ENCODE peak calls at places on chromosomes 2 and 18, in five cellular contexts. C is NCI-H2081; E is T follicular helper cell; Q is ELR; X is activated CD4-positive, alpha-beta T cell treated with anti-CD3 and anti-CD28 coated beads for 36 hours. L is an unnamed sample.

GRCh38 chr18:51461956-51462355 is 264.5 kb upstream of the MEX3C start:
- DNase-seq in C (no peak), E (no peak), X (no peak), Q (no peak), L (no peak)

GRCh38 chr18:23718243-23718720 is 29.0 kb downstream of the LAMA3 start:
- DNase-seq in Q (peak; percentile 82), C (no peak), X (no peak), E (no peak), L (no peak)

GRCh38 chr18:44536619-44537018 is 144.1 kb upstream of the SETBP1 start:
- DNase-seq in Q (no peak), C (no peak), E (no peak), X (no peak), L (no peak)

GRCh38 chr2:46701152-46701551 is 214.5 kb downstream of the MCFD2 start:
- DNase-seq in E (no peak), C (no peak), X (no peak), Q (peak; percentile 74), L (no peak)

GRCh38 chr18:2906522-2907458 is 60.0 kb downstream of the EMILIN2 start:
- DNase-seq in C (peak; percentile 59), E (peak; percentile 26), X (peak; percentile 63), Q (peak; percentile 45), L (peak; percentile 50)

GRCh38 chr2:241020201-241020600 is 21.8 kb downstream of the SNED1 start:
- DNase-seq in X (no peak), C (no peak), E (no peak), Q (no peak), L (no peak)

GRCh38 chr2:173553589-173553988 is 198.9 kb downstream of the CDCA7 start:
- DNase-seq in C (no peak), Q (peak; percentile 63), E (no peak), X (no peak), L (no peak)

GRCh38 chr2:223760838-223761502 is 76.4 kb downstream of the AP1S3 start:
- DNase-seq in Q (peak; percentile 94), C (no peak), E (no peak), X (peak; percentile 76), L (peak; percentile 82)

GRCh38 chr2:146669735-146670134 is 1175.1 kb upstream of the ACVR2A start:
- DNase-seq in Q (no peak), E (no peak), X (no peak), C (no peak), L (no peak)

GRCh38 chr2:5164806-5165525 is 527.2 kb upstream of the SOX11 start:
- DNase-seq in Q (no peak), C (no peak), X (no peak), E (no peak), L (no peak)

GRCh38 chr2:221649045-221649444 is 76.9 kb upstream of the EPHA4 start:
- DNase-seq in C (peak; percentile 68), E (no peak), Q (no peak), X (no peak), L (no peak)

GRCh38 chr2:183063083-183063482 is 15.5 kb upstream of the DUSP19 start:
- DNase-seq in X (no peak), E (no peak), Q (peak; percentile 73), C (no peak), L (no peak)

GRCh38 chr2:118882693-118883336 is 35.4 kb upstream of the EN1 start:
- DNase-seq in E (peak; percentile 56), X (peak; percentile 82), Q (peak; percentile 54), C (peak; percentile 73), L (peak; percentile 67)

GRCh38 chr2:36811071-36811470 is 114.6 kb downstream of the VIT start:
- DNase-seq in X (no peak), E (no peak), C (no peak), Q (no peak), L (no peak)

GRCh38 chr2:160315337-160315736 is 115.3 kb upstream of the ITGB6 start:
- DNase-seq in E (no peak), X (no peak), C (no peak), Q (peak; percentile 43), L (no peak)

GRCh38 chr2:228867406-228867805 is 403.7 kb downstream of the PID1 start:
- DNase-seq in X (no peak), C (no peak), Q (no peak), E (no peak), L (no peak)

GRCh38 chr2:51881673-51882072 is 849.7 kb upstream of the NRXN1 start:
- DNase-seq in Q (no peak), E (no peak), C (no peak), X (no peak), L (no peak)

GRCh38 chr18:58953627-58954026 is 89.0 kb downstream of the ZNF532 start:
- DNase-seq in Q (no peak), E (no peak), C (peak; percentile 18), X (no peak), L (no peak)

GRCh38 chr2:1231664-1232063 is 181.6 kb upstream of the TPO start:
- DNase-seq in C (peak; percentile 100), Q (no peak), X (no peak), E (no peak), L (no peak)

GRCh38 chr18:8609711-8610441 is 639 bp downstream of the RAB12 start:
- DNase-seq in E (no peak), Q (peak; percentile 36), X (peak; percentile 41), C (peak; percentile 20), L (peak; percentile 31)

GRCh38 chr2:108534577-108535379 is 508 bp downstream of the LIMS1 start:
- DNase-seq in C (peak; percentile 45), Q (peak; percentile 69), E (peak; percentile 11), X (peak; percentile 62), L (peak; percentile 58)

GRCh38 chr2:127776122-127776780 is 34.7 kb downstream of the WDR33 start:
- DNase-seq in X (no peak), C (no peak), Q (no peak), E (no peak), L (peak; percentile 8)

L was measured in activated CD8-positive, alpha-beta T cell treated with anti-CD3 and anti-CD28 coated beads for 36 hours.